ENCODE peak calls at places on chromosomes 6 and 20, in five cellular contexts. W is cardiac fibroblast, V is H1, F is left ventricle myocardium inferior, N is HL-60. Q is an unnamed sample.

GRCh38 chr6:30483677-30484279 is 5.5 kb upstream of the HLA-E start:
- DNase-seq in W (peak; percentile 85), V (no peak), F (no peak), N (peak; percentile 33), Q (peak; percentile 87)

GRCh38 chr20:50292324-50293243 is 102.0 kb downstream of the CEBPB start:
- DNase-seq in W (peak; percentile 98), V (no peak), F (peak; percentile 91), N (no peak), Q (peak; percentile 97)

GRCh38 chr6:16392010-16392409 is 153.6 kb downstream of the GMPR start:
- DNase-seq in W (peak; percentile 62), V (no peak), F (no peak), N (no peak), Q (no peak)

GRCh38 chr6:135085700-135086413 is 31.2 kb upstream of the HBS1L start:
- DNase-seq in W (no peak), V (no peak), F (no peak), N (no peak), Q (no peak)

GRCh38 chr6:30358340-30358679 is 13.4 kb downstream of the RPP21 start:
- DNase-seq in W (no peak), V (no peak), F (no peak), N (no peak), Q (peak; percentile 16)

GRCh38 chr6:158662607-158663464 is 13.0 kb downstream of the SYTL3 start:
- DNase-seq in W (peak; percentile 44), V (no peak), F (no peak), N (no peak), Q (peak; percentile 75)

GRCh38 chr6:150534514-150534913 is 65.2 kb upstream of the PLEKHG1 start:
- DNase-seq in W (no peak), V (no peak), F (no peak), N (no peak), Q (no peak)

GRCh38 chr6:132179955-132180354 is 221.3 kb downstream of the MOXD1 start:
- DNase-seq in W (no peak), V (no peak), F (no peak), N (no peak), Q (peak; percentile 11)

GRCh38 chr6:37373822-37374514 is 20.2 kb downstream of the RNF8 start:
- DNase-seq in W (peak; percentile 56), V (no peak), F (no peak), N (no peak), Q (peak; percentile 48)

GRCh38 chr6:31769684-31770371 is 7.3 kb downstream of the VWA7 start:
- DNase-seq in W (peak; percentile 64), V (peak; percentile 96), F (peak; percentile 70), N (peak; percentile 90), Q (peak; percentile 68)

GRCh38 chr20:63737940-63738686 is 1.5 kb upstream of the SLC2A4RG start:
- DNase-seq in W (no peak), V (peak; percentile 76), F (no peak), N (no peak), Q (no peak)

GRCh38 chr20:53622247-53623114 is 28.8 kb upstream of the ZNF217 start:
- DNase-seq in W (no peak), V (no peak), F (no peak), N (peak; percentile 65), Q (peak; percentile 23)

GRCh38 chr6:29976253-29976587 is 33.9 kb downstream of the HLA-A start:
- DNase-seq in W (no peak), V (no peak), F (no peak), N (no peak), Q (no peak)

GRCh38 chr6:133428299-133428698 is 187.1 kb downstream of the EYA4 start:
- DNase-seq in W (peak; percentile 6), V (no peak), F (no peak), N (no peak), Q (no peak)

GRCh38 chr20:63163596-63164560 is 52.1 kb downstream of the YTHDF1 start:
- DNase-seq in W (no peak), V (no peak), F (no peak), N (no peak), Q (no peak)

GRCh38 chr20:57615472-57615855 is 4.8 kb downstream of the ZBP1 start:
- DNase-seq in W (no peak), V (peak; percentile 30), F (no peak), N (no peak), Q (no peak)

DNA sequence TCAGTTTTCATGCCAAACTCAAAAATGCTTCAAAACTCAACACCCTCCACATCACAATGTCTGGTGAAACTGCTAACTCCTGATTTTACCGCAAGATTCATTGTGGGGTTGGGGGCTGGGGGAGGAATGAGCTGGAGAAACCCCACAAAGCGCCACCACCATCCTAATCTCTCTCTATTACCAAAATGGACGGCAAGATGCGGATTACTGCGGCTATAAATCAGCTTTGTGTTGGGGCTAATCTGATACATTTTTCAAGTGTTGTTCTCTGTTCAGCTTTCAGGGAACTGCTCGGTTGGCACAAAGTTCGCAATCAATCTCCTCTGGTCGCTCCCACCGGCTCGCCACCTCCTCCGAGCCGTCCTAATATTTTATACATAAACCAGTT is 83.7 kb downstream of the TMEM242 start:
- DNase-seq in W (no peak), V (no peak), F (no peak), N (no peak), Q (no peak)
- H3K4me3 ChIP-seq in W (no peak overlapping the region), V (no peak overlapping the region), F (no peak overlapping the region), N (no peak overlapping the region), Q (no peak overlapping the region)

GRCh38 chr6:39794231-39794630 is 2.1 kb downstream of the DAAM2 start:
- DNase-seq in W (no peak), V (no peak), F (no peak), N (no peak), Q (no peak)
- TF ChIP-seq CTCF in W (no peak), V (no peak), F (no peak), N (no peak), Q (no peak)

GRCh38 chr20:36860811-36861624 is 14.9 kb upstream of the TLDC2 start:
- DNase-seq in W (no peak), V (no peak), F (no peak), N (no peak), Q (no peak)
- H3K4me3 ChIP-seq in W (peak overlapping the region; percentile 66), V (peak overlapping the region; percentile 47), F (peak overlapping the region; percentile 77), N (no peak overlapping the region), Q (peak overlapping the region; percentile 64)

GRCh38 chr6:56495654-56496053 is 147.0 kb downstream of the DST start:
- DNase-seq in W (no peak), V (no peak), F (no peak), N (no peak), Q (no peak)
- TF ChIP-seq CTCF in W (no peak), V (no peak), F (no peak), N (no peak), Q (no peak)

GRCh38 chr20:6506906-6507305 is 260.6 kb upstream of the BMP2 start:
- DNase-seq in W (no peak), V (no peak), F (no peak), N (no peak), Q (no peak)
- H3K4me3 ChIP-seq in W (no peak overlapping the region), V (no peak overlapping the region), F (no peak overlapping the region), N (no peak overlapping the region), Q (no peak overlapping the region)

GRCh38 chr6:45591816-45592359 is 214.2 kb upstream of the SUPT3H start:
- DNase-seq in W (no peak), V (peak; percentile 2), F (no peak), N (no peak), Q (no peak)
- TF ChIP-seq CTCF in W (no peak), V (no peak), F (no peak), N (no peak), Q (no peak)

DNA sequence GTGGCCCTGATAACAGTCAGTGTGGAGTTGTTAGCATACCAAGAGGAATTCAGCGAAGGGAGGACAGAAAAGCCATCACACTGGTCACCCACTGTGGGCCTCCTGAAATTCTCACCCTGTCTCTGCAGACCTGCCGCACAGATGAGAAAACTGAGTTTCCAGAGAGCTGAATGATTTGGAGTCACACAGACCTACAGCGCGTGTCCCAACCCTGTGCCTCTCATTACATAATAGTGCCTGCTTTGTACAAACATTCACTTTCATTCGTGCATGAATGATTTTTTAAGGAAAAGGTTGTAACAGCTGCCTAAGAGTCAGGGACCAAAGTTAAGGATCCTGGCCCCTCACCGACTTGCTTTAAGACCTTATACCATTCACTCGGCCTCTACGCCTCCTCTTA is 62.7 kb downstream of the THBS2 start:
- DNase-seq in W (no peak), V (no peak), F (no peak), N (no peak), Q (no peak)
- H3K4me3 ChIP-seq in W (no peak overlapping the region), V (no peak overlapping the region), F (no peak overlapping the region), N (no peak overlapping the region), Q (no peak overlapping the region)

GRCh38 chr20:47296950-47297349 is 59.5 kb downstream of the ZMYND8 start:
- DNase-seq in W (peak; percentile 43), V (no peak), F (no peak), N (peak; percentile 15), Q (no peak)
- TF ChIP-seq CTCF in W (no peak), V (peak; percentile 36), F (peak; percentile 13), N (no peak), Q (no peak)